ENCODE peak calls at places on chromosomes 4 and X, in four cellular contexts. One of them, this sample, is unnamed.

GRCh38 chr4:102439835-102440234 is 61.3 kb upstream of the NFKB1 start:
- DNase-seq in SK-N-SH: peak; percentile 22
- DNase-seq in GM23248: peak; percentile 83
- DNase-seq in MM.1S: no peak
- DNase-seq in this sample: peak; percentile 21

GRCh38 chr4:87068591-87069021 is 133.8 kb downstream of the AFF1 start:
- DNase-seq in MM.1S: no peak
- DNase-seq in SK-N-SH: peak; percentile 46
- DNase-seq in GM23248: no peak
- DNase-seq in this sample: no peak

GRCh38 chr4:152572417-152573086 is 36.7 kb upstream of the FBXW7 start:
- DNase-seq in SK-N-SH: no peak
- DNase-seq in MM.1S: no peak
- DNase-seq in GM23248: peak; percentile 64
- DNase-seq in this sample: peak; percentile 65

GRCh38 chr4:150591904-150592303 is 10.0 kb downstream of the MAB21L2 start:
- DNase-seq in MM.1S: no peak
- DNase-seq in GM23248: no peak
- DNase-seq in SK-N-SH: no peak
- DNase-seq in this sample: no peak

GRCh38 chr4:9800878-9801277 is 19.4 kb downstream of the DRD5 start:
- DNase-seq in MM.1S: peak; percentile 25
- DNase-seq in SK-N-SH: no peak
- DNase-seq in GM23248: no peak
- DNase-seq in this sample: no peak

GRCh38 chr4:175536852-175537453 is 275.1 kb downstream of the GPM6A start:
- DNase-seq in MM.1S: peak; percentile 71
- DNase-seq in SK-N-SH: peak; percentile 25
- DNase-seq in GM23248: peak; percentile 75
- DNase-seq in this sample: peak; percentile 84

GRCh38 chr4:34850983-34851382 is 1393.3 kb downstream of the ARAP2 start:
- DNase-seq in GM23248: no peak
- DNase-seq in SK-N-SH: no peak
- DNase-seq in MM.1S: no peak
- DNase-seq in this sample: peak; percentile 43

GRCh38 chr4:155780773-155781172 is 22.0 kb downstream of the GUCY1B1 start:
- DNase-seq in GM23248: peak; percentile 40
- DNase-seq in SK-N-SH: no peak
- DNase-seq in MM.1S: no peak
- DNase-seq in this sample: peak; percentile 54

GRCh38 chr4:174460684-174461083 is 61.6 kb downstream of the HPGD start:
- DNase-seq in MM.1S: no peak
- DNase-seq in GM23248: no peak
- DNase-seq in SK-N-SH: no peak
- DNase-seq in this sample: peak; percentile 70

GRCh38 chr4:133095591-133095990 is 53.5 kb upstream of the PCDH10 start:
- DNase-seq in MM.1S: no peak
- DNase-seq in SK-N-SH: no peak
- DNase-seq in GM23248: no peak
- DNase-seq in this sample: peak; percentile 5

GRCh38 chrX:77431227-77431626 is 16.0 kb upstream of the FGF16 start:
- DNase-seq in GM23248: peak; percentile 72
- DNase-seq in SK-N-SH: no peak
- DNase-seq in MM.1S: no peak
- DNase-seq in this sample: no peak

GRCh38 chrX:153885968-153886903 is at the start of gene L1CAM:
- DNase-seq in SK-N-SH: peak; percentile 85
- DNase-seq in MM.1S: no peak
- DNase-seq in GM23248: peak; percentile 21
- DNase-seq in this sample: peak; percentile 13

GRCh38 chr4:17577660-17578481 is 873 bp downstream of the LAP3 start:
- DNase-seq in SK-N-SH: peak; percentile 77
- DNase-seq in MM.1S: peak; percentile 35
- DNase-seq in GM23248: peak; percentile 73
- DNase-seq in this sample: peak; percentile 19

GRCh38 chrX:69229436-69229835 is 64.2 kb upstream of the PJA1 start:
- DNase-seq in MM.1S: no peak
- DNase-seq in GM23248: peak; percentile 79
- DNase-seq in SK-N-SH: no peak
- DNase-seq in this sample: peak; percentile 48

GRCh38 chr4:22515145-22515887 is 550 bp downstream of the ADGRA3 start:
- DNase-seq in MM.1S: peak; percentile 63
- DNase-seq in SK-N-SH: peak; percentile 86
- DNase-seq in GM23248: peak; percentile 81
- DNase-seq in this sample: peak; percentile 56

GRCh38 chrX:14359727-14360126 is 169.6 kb upstream of the GLRA2 start:
- DNase-seq in MM.1S: no peak
- DNase-seq in SK-N-SH: no peak
- DNase-seq in GM23248: no peak
- DNase-seq in this sample: no peak

GRCh38 chr4:10596586-10597285 is 87.8 kb downstream of the CLNK start:
- DNase-seq in SK-N-SH: no peak
- DNase-seq in GM23248: no peak
- DNase-seq in MM.1S: no peak
- DNase-seq in this sample: no peak

GRCh38 chr4:25863347-25863784 is 578 bp upstream of the SEL1L3 start:
- DNase-seq in SK-N-SH: peak; percentile 57
- DNase-seq in MM.1S: no peak
- DNase-seq in GM23248: no peak
- DNase-seq in this sample: peak; percentile 3
- H3K9ac ChIP-seq in SK-N-SH: no peak overlapping the region
- H3K9ac ChIP-seq in MM.1S: no peak overlapping the region
- H3K9ac ChIP-seq in GM23248: no peak overlapping the region
- H3K9ac ChIP-seq in this sample: no peak overlapping the region

GRCh38 chrX:102599084-102599949 is at the start of gene ARMCX5:
- DNase-seq in GM23248: peak; percentile 93
- DNase-seq in MM.1S: peak; percentile 50
- DNase-seq in SK-N-SH: peak; percentile 51
- DNase-seq in this sample: peak; percentile 89

GRCh38 chrX:102604327-102604726 is 5.0 kb downstream of the ARMCX5 start:
- DNase-seq in MM.1S: no peak
- DNase-seq in SK-N-SH: no peak
- DNase-seq in GM23248: no peak
- DNase-seq in this sample: no peak

DNA sequence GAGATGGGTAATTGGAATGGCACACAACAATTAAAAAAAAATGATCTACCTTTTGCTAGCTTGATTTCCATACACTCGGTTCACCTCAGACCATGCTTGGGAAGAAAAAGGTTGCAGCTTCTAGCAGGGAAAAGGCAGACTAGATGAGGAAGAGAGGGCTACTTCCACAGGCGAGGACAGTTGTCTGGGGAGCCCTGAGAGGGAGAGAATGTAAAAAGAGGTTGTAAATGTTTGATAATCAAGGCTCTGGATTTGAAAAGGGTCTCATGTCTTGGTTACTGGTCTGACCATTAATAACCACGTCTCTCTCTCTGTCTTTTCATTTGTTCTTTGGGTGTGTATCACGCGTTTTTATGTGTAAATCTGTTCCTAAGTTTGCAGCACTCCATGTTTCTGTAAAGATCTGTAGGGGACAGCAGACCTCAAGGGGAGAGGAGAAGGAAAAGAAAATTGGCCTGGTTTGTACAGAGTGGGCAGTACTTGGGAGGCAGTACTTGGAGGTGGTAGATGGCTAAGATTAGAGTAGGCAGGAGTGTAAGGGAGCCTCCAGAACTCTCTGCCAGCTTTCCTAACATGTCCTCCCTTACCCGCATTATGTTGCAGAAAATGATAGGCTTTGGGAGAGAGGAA is 750 bp downstream of the ARMCX5 start:
- DNase-seq in SK-N-SH: no peak
- DNase-seq in GM23248: peak; percentile 43
- DNase-seq in MM.1S: no peak
- DNase-seq in this sample: peak; percentile 19
- TF ChIP-seq EZH2phosphoT487 in SK-N-SH: no peak
- TF ChIP-seq EZH2phosphoT487 in GM23248: no peak
- TF ChIP-seq EZH2phosphoT487 in MM.1S: no peak
- TF ChIP-seq EZH2phosphoT487 in this sample: no peak

GRCh38 chr4:40265910-40266274 is 69.1 kb downstream of the RHOH start:
- DNase-seq in SK-N-SH: no peak
- DNase-seq in GM23248: no peak
- DNase-seq in MM.1S: no peak
- DNase-seq in this sample: no peak
- H3K4me2 ChIP-seq in SK-N-SH: no peak overlapping the region
- H3K4me2 ChIP-seq in GM23248: no peak overlapping the region
- H3K4me2 ChIP-seq in MM.1S: no peak overlapping the region
- H3K4me2 ChIP-seq in this sample: no peak overlapping the region

GRCh38 chr4:11631416-11631815 is 202.7 kb upstream of the HS3ST1 start:
- DNase-seq in MM.1S: no peak
- DNase-seq in GM23248: no peak
- DNase-seq in SK-N-SH: no peak
- DNase-seq in this sample: peak; percentile 45

GRCh38 chr4:11632015-11632414 is 203.3 kb upstream of the HS3ST1 start:
- DNase-seq in SK-N-SH: no peak
- DNase-seq in MM.1S: no peak
- DNase-seq in GM23248: no peak
- DNase-seq in this sample: peak; percentile 73

GRCh38 chr4:11625206-11625605 is 196.5 kb upstream of the HS3ST1 start:
- DNase-seq in SK-N-SH: no peak
- DNase-seq in MM.1S: no peak
- DNase-seq in GM23248: no peak
- DNase-seq in this sample: no peak

GRCh38 chr4:11626046-11626445 is 197.4 kb upstream of the HS3ST1 start:
- DNase-seq in GM23248: no peak
- DNase-seq in SK-N-SH: no peak
- DNase-seq in MM.1S: no peak
- DNase-seq in this sample: peak; percentile 73

GRCh38 chr4:11628093-11628725 is 199.5 kb upstream of the HS3ST1 start:
- DNase-seq in MM.1S: no peak
- DNase-seq in SK-N-SH: no peak
- DNase-seq in GM23248: no peak
- DNase-seq in this sample: peak; percentile 58
- H3K9ac ChIP-seq in MM.1S: no peak overlapping the region
- H3K9ac ChIP-seq in SK-N-SH: no peak overlapping the region
- H3K9ac ChIP-seq in GM23248: no peak overlapping the region
- H3K9ac ChIP-seq in this sample: no peak overlapping the region

GRCh38 chrX:7941390-7942042 is 14.3 kb upstream of the PNPLA4 start:
- DNase-seq in MM.1S: no peak
- DNase-seq in GM23248: peak; percentile 12
- DNase-seq in SK-N-SH: no peak
- DNase-seq in this sample: peak; percentile 36
- TF ChIP-seq EZH2phosphoT487 in MM.1S: no peak
- TF ChIP-seq EZH2phosphoT487 in GM23248: no peak
- TF ChIP-seq EZH2phosphoT487 in SK-N-SH: no peak
- TF ChIP-seq EZH2phosphoT487 in this sample: no peak

This sample was measured in PC-3.